ENCODE peak calls at places on chromosomes 7 and 10, in seven cellular contexts. L is DND-41, Q is K562, P is left ventricle myocardium inferior, N is ovary, X is right lobe of liver, T is mammary epithelial cell. Z is an unnamed sample.
A peak's percentile ranks its signal among the peaks of the same experiment; 100 is the strongest.

GRCh38 chr7:29039747-29040569 is 81.8 kb upstream of the TRIL start:
- DNase-seq in Q (no peak), P (no peak), T (no peak), L (no peak), N (no peak), X (no peak), Z (no peak)

GRCh38 chr7:82755705-82756551 is 312.4 kb upstream of the CACNA2D1 start:
- DNase-seq in Q (no peak), X (no peak), P (no peak), N (no peak), L (no peak), T (peak; percentile 17), Z (no peak)

GRCh38 chr7:91109200-91109599 is 155.0 kb upstream of the FZD1 start:
- DNase-seq in T (no peak), P (no peak), Q (no peak), X (no peak), N (no peak), L (no peak), Z (no peak)

GRCh38 chr7:93262535-93262934 is 30.4 kb downstream of the VPS50 start:
- DNase-seq in T (no peak), Q (peak; percentile 59), L (no peak), X (no peak), N (no peak), P (no peak), Z (no peak)

GRCh38 chr10:137606-138005 is 2.4 kb downstream of the ZMYND11 start:
- DNase-seq in Q (no peak), L (no peak), X (no peak), T (peak; percentile 67), N (no peak), P (no peak), Z (no peak)

GRCh38 chr10:132155723-132156381 is 30.9 kb upstream of the DPYSL4 start:
- DNase-seq in N (no peak), P (no peak), X (no peak), L (no peak), T (no peak), Q (no peak), Z (no peak)

GRCh38 chr10:98258683-98259454 is 9.1 kb downstream of the LOXL4 start:
- DNase-seq in L (no peak), X (no peak), T (no peak), Q (no peak), N (no peak), P (no peak), Z (no peak)

GRCh38 chr7:88431861-88432260 is 125.2 kb upstream of the STEAP4 start:
- DNase-seq in T (no peak), X (no peak), L (no peak), P (no peak), N (no peak), Q (no peak), Z (no peak)

GRCh38 chr10:77939561-77940001 is 13.0 kb upstream of the DLG5 start:
- DNase-seq in L (no peak), N (peak; percentile 80), P (peak; percentile 30), Q (no peak), T (no peak), X (no peak), Z (peak; percentile 69)

GRCh38 chr10:43204943-43205671 is 61.8 kb downstream of the RASGEF1A start:
- DNase-seq in N (peak; percentile 19), T (peak; percentile 52), X (peak; percentile 53), L (peak; percentile 61), P (no peak), Q (peak; percentile 83), Z (peak; percentile 14)

GRCh38 chr10:1434912-1435692 is 302.2 kb downstream of the ADARB2 start:
- DNase-seq in N (no peak), X (no peak), P (no peak), L (no peak), T (no peak), Q (no peak), Z (no peak)

GRCh38 chr10:33509231-33509871 is 174.9 kb upstream of the NRP1 start:
- DNase-seq in X (peak; percentile 34), P (no peak), L (no peak), N (no peak), T (peak; percentile 91), Q (peak; percentile 41), Z (peak; percentile 56)

GRCh38 chr10:23994459-23995046 is 214.4 kb upstream of the KIAA1217 start:
- DNase-seq in L (peak; percentile 53), Q (peak; percentile 53), N (peak; percentile 64), P (peak; percentile 36), T (peak; percentile 25), X (peak; percentile 35), Z (peak; percentile 25)

GRCh38 chr7:110534241-110534931 is 556.5 kb upstream of the LRRN3 start:
- DNase-seq in L (peak; percentile 87), X (peak; percentile 33), P (no peak), Q (peak; percentile 15), T (peak; percentile 92), N (no peak), Z (no peak)

DNA sequence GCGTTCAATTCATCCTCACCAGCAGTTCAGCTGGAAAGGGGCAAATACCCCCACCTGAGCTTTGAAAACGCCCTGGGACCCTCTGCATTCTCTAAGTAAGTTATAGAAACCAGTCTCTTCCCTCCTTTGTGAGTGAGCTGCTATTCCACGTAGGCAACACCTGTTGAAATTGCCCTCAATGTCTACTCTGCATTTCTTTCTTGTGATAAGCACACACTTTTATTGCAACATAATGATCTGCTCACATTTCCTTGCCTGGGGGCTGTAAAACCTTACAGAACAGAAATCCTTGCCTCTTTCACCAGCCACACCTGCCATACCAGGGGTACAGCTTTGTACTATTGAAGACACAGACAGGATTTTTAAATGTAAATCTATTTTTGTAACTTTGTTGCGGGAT is 155.8 kb upstream of the LANCL2 start:
- DNase-seq in Q (no peak), X (no peak), T (no peak), P (no peak), L (no peak), N (no peak), Z (no peak)
- H3K36me3 ChIP-seq in Q (no peaks in the 10 kb centered on the region), X (no peaks in the 10 kb centered on the region), T (peaks cover 61% of the 10 kb centered on the region), P (peaks cover 47% of the 10 kb centered on the region), L (no peaks in the 10 kb centered on the region), N (no peaks in the 10 kb centered on the region), Z (no peaks in the 10 kb centered on the region)

DNA sequence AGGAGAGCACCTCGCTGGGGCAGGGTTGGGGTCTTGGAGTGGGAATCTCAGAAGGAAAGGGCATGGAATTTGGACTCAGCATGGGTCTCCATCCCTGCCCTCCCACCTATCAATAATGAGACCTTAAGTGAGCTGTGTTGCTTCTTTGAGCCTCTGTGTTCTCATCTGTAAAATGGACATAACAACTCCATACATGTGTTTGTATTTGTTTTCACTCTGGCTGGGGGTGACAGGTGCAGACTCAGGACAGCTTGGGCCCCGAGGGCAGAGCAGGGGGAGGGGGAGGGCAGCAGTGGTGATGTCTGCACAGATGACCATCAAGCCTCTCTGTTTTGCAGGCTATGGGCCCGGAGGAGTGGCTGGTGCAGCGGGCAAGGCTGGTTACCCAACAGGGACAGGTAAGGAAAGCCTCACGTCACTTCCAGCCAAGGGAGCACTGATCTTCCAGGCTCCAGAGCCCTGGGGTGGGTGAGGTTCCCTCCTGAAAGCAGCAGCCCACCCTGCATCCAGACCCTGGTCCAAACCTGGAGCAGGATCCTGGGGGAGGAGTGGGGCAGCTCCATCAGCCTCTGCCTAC is 19.9 kb downstream of the ELN start:
- DNase-seq in L (no peak), T (no peak), P (no peak), X (no peak), Q (no peak), N (no peak), Z (no peak)
- H3K36me3 ChIP-seq in L (no peaks in the 10 kb centered on the region), T (no peaks in the 10 kb centered on the region), P (peaks cover 52% of the 10 kb centered on the region), X (no peaks in the 10 kb centered on the region), Q (no peaks in the 10 kb centered on the region), N (no peaks in the 10 kb centered on the region), Z (no peaks in the 10 kb centered on the region)

DNA sequence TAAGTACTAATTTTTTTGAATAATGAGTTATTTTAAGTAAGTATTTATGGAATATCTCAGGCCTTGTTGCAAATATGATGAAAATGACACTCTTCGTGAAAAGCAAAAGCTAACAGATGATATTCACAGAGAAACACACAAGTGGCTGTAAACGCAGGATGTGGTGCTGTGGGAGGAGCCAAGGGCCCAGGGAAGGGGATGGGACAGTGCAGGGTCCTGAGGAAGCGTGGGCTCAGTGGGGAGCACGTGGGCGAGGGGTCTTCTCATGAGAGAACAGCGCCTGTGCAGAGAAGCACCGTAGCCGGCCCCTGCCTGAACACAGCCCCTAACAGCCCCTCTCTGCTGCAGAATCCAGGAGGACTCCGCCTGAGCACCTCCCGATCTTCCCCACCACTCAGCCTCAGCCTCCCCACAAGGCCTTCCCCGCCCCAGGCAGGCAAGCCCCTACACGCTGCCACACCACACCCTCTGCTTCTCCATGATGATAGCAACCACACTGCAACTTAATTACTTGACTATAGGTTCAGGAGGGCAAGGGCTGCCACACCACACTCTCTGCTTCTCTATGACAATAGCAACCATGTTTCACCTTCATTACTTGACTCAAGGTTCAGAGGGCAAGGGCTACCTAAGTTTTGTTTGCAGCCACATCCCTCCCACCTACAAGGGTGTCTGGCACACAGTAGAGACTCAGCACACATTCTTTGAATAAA is 152.6 kb upstream of the RNF32 start:
- DNase-seq in P (no peak), N (no peak), Q (no peak), L (peak; percentile 29), X (no peak), T (no peak), Z (no peak)
- H3K36me3 ChIP-seq in P (no peaks in the 10 kb centered on the region), N (no peaks in the 10 kb centered on the region), Q (no peaks in the 10 kb centered on the region), L (no peaks in the 10 kb centered on the region), X (no peaks in the 10 kb centered on the region), T (no peaks in the 10 kb centered on the region), Z (no peaks in the 10 kb centered on the region)

GRCh38 chr7:128841171-128841690 is 11.0 kb downstream of the FLNC start:
- DNase-seq in L (no peak), Q (no peak), N (peak; percentile 19), T (no peak), X (peak; percentile 15), P (peak; percentile 14), Z (peak; percentile 15)

GRCh38 chr7:128838981-128839731 is 8.9 kb downstream of the FLNC start:
- DNase-seq in Q (no peak), X (no peak), T (no peak), N (no peak), L (no peak), P (peak; percentile 13), Z (peak; percentile 13)

GRCh38 chr7:128841961-128842673 is 11.9 kb downstream of the FLNC start:
- DNase-seq in P (peak; percentile 54), N (peak; percentile 32), L (peak; percentile 52), Q (peak; percentile 80), T (no peak), X (peak; percentile 36), Z (no peak)

GRCh38 chr7:128839751-128840177 is 9.6 kb downstream of the FLNC start:
- DNase-seq in N (peak; percentile 12), T (no peak), P (no peak), L (no peak), Q (no peak), X (peak; percentile 11), Z (peak; percentile 15)

GRCh38 chr7:128840326-128841170 is 10.3 kb downstream of the FLNC start:
- DNase-seq in L (no peak), Q (no peak), P (peak; percentile 15), X (peak; percentile 13), T (no peak), N (peak; percentile 25), Z (no peak)
- H3K36me3 ChIP-seq in L (no peaks in the 10 kb centered on the region), Q (peaks cover 100% of the 10 kb centered on the region), P (peaks cover 100% of the 10 kb centered on the region), X (no peaks in the 10 kb centered on the region), T (no peaks in the 10 kb centered on the region), N (no peaks in the 10 kb centered on the region), Z (no peaks in the 10 kb centered on the region)

Z was measured in uterus.